ENCODE peak calls at places on chromosomes 2 and 18, in seven cellular contexts. One of them, this sample, is unnamed.

GRCh38 chr2:124585277-124585676 is 560.2 kb downstream of the CNTNAP5 start:
- DNase-seq in AML-193: no peak
- DNase-seq in CD8-positive, alpha-beta T cell: no peak
- DNase-seq in activated CD4-positive, alpha-beta T cell treated with anti-CD3 and anti-CD28 coated beads, Interleukin-2, amount 50 U/mL, for 4 hours: no peak
- DNase-seq in activated CD8-positive, alpha-beta memory T cell treated with anti-CD3 and anti-CD28 coated beads for 1 hour: no peak
- DNase-seq in uterus: no peak
- DNase-seq in NCI-H2171 treated with DMSO at 0.1 percent for 48 hours: no peak
- DNase-seq in this sample: no peak

GRCh38 chr18:45518770-45519169 is 96.5 kb upstream of the SLC14A2 start:
- DNase-seq in activated CD4-positive, alpha-beta T cell treated with anti-CD3 and anti-CD28 coated beads, Interleukin-2, amount 50 U/mL, for 4 hours: no peak
- DNase-seq in NCI-H2171 treated with DMSO at 0.1 percent for 48 hours: peak; percentile 89
- DNase-seq in CD8-positive, alpha-beta T cell: no peak
- DNase-seq in activated CD8-positive, alpha-beta memory T cell treated with anti-CD3 and anti-CD28 coated beads for 1 hour: no peak
- DNase-seq in AML-193: no peak
- DNase-seq in uterus: no peak
- DNase-seq in this sample: no peak

GRCh38 chr2:191274404-191274803 is 29.2 kb downstream of the MYO1B start:
- DNase-seq in uterus: no peak
- DNase-seq in activated CD8-positive, alpha-beta memory T cell treated with anti-CD3 and anti-CD28 coated beads for 1 hour: no peak
- DNase-seq in AML-193: no peak
- DNase-seq in CD8-positive, alpha-beta T cell: no peak
- DNase-seq in activated CD4-positive, alpha-beta T cell treated with anti-CD3 and anti-CD28 coated beads, Interleukin-2, amount 50 U/mL, for 4 hours: no peak
- DNase-seq in NCI-H2171 treated with DMSO at 0.1 percent for 48 hours: no peak
- DNase-seq in this sample: no peak

GRCh38 chr2:1752751-1753150 is 8.4 kb upstream of the PXDN start:
- DNase-seq in activated CD8-positive, alpha-beta memory T cell treated with anti-CD3 and anti-CD28 coated beads for 1 hour: no peak
- DNase-seq in AML-193: no peak
- DNase-seq in uterus: no peak
- DNase-seq in NCI-H2171 treated with DMSO at 0.1 percent for 48 hours: no peak
- DNase-seq in CD8-positive, alpha-beta T cell: peak; percentile 48
- DNase-seq in activated CD4-positive, alpha-beta T cell treated with anti-CD3 and anti-CD28 coated beads, Interleukin-2, amount 50 U/mL, for 4 hours: no peak
- DNase-seq in this sample: no peak

GRCh38 chr2:6835467-6835866 is 30.2 kb downstream of the CMPK2 start:
- DNase-seq in CD8-positive, alpha-beta T cell: no peak
- DNase-seq in activated CD4-positive, alpha-beta T cell treated with anti-CD3 and anti-CD28 coated beads, Interleukin-2, amount 50 U/mL, for 4 hours: no peak
- DNase-seq in AML-193: no peak
- DNase-seq in activated CD8-positive, alpha-beta memory T cell treated with anti-CD3 and anti-CD28 coated beads for 1 hour: no peak
- DNase-seq in uterus: no peak
- DNase-seq in NCI-H2171 treated with DMSO at 0.1 percent for 48 hours: no peak
- DNase-seq in this sample: no peak

GRCh38 chr18:57231846-57232245 is 85.0 kb downstream of the BOD1L2 start:
- DNase-seq in uterus: no peak
- DNase-seq in AML-193: no peak
- DNase-seq in activated CD4-positive, alpha-beta T cell treated with anti-CD3 and anti-CD28 coated beads, Interleukin-2, amount 50 U/mL, for 4 hours: no peak
- DNase-seq in NCI-H2171 treated with DMSO at 0.1 percent for 48 hours: no peak
- DNase-seq in activated CD8-positive, alpha-beta memory T cell treated with anti-CD3 and anti-CD28 coated beads for 1 hour: no peak
- DNase-seq in CD8-positive, alpha-beta T cell: no peak
- DNase-seq in this sample: no peak

GRCh38 chr2:20221169-20221938 is 3.6 kb downstream of the SDC1 start:
- DNase-seq in NCI-H2171 treated with DMSO at 0.1 percent for 48 hours: no peak
- DNase-seq in activated CD4-positive, alpha-beta T cell treated with anti-CD3 and anti-CD28 coated beads, Interleukin-2, amount 50 U/mL, for 4 hours: no peak
- DNase-seq in uterus: no peak
- DNase-seq in AML-193: no peak
- DNase-seq in CD8-positive, alpha-beta T cell: no peak
- DNase-seq in activated CD8-positive, alpha-beta memory T cell treated with anti-CD3 and anti-CD28 coated beads for 1 hour: no peak
- DNase-seq in this sample: no peak

GRCh38 chr2:101480764-101481163 is 5.9 kb upstream of the RFX8 start:
- DNase-seq in NCI-H2171 treated with DMSO at 0.1 percent for 48 hours: no peak
- DNase-seq in uterus: no peak
- DNase-seq in AML-193: no peak
- DNase-seq in activated CD8-positive, alpha-beta memory T cell treated with anti-CD3 and anti-CD28 coated beads for 1 hour: no peak
- DNase-seq in activated CD4-positive, alpha-beta T cell treated with anti-CD3 and anti-CD28 coated beads, Interleukin-2, amount 50 U/mL, for 4 hours: no peak
- DNase-seq in CD8-positive, alpha-beta T cell: no peak
- DNase-seq in this sample: no peak

GRCh38 chr2:47404356-47404755 is 1.4 kb downstream of the MSH2 start:
- DNase-seq in activated CD4-positive, alpha-beta T cell treated with anti-CD3 and anti-CD28 coated beads, Interleukin-2, amount 50 U/mL, for 4 hours: no peak
- DNase-seq in AML-193: peak; percentile 22
- DNase-seq in uterus: no peak
- DNase-seq in NCI-H2171 treated with DMSO at 0.1 percent for 48 hours: no peak
- DNase-seq in CD8-positive, alpha-beta T cell: no peak
- DNase-seq in activated CD8-positive, alpha-beta memory T cell treated with anti-CD3 and anti-CD28 coated beads for 1 hour: no peak
- DNase-seq in this sample: no peak

GRCh38 chr2:1613078-1613445 is 131.3 kb downstream of the PXDN start:
- DNase-seq in activated CD8-positive, alpha-beta memory T cell treated with anti-CD3 and anti-CD28 coated beads for 1 hour: no peak
- DNase-seq in NCI-H2171 treated with DMSO at 0.1 percent for 48 hours: no peak
- DNase-seq in AML-193: no peak
- DNase-seq in CD8-positive, alpha-beta T cell: no peak
- DNase-seq in activated CD4-positive, alpha-beta T cell treated with anti-CD3 and anti-CD28 coated beads, Interleukin-2, amount 50 U/mL, for 4 hours: no peak
- DNase-seq in uterus: no peak
- DNase-seq in this sample: no peak

GRCh38 chr2:10161961-10162441 is 39.5 kb downstream of the RRM2 start:
- DNase-seq in CD8-positive, alpha-beta T cell: no peak
- DNase-seq in AML-193: no peak
- DNase-seq in activated CD8-positive, alpha-beta memory T cell treated with anti-CD3 and anti-CD28 coated beads for 1 hour: no peak
- DNase-seq in NCI-H2171 treated with DMSO at 0.1 percent for 48 hours: peak; percentile 90
- DNase-seq in uterus: no peak
- DNase-seq in activated CD4-positive, alpha-beta T cell treated with anti-CD3 and anti-CD28 coated beads, Interleukin-2, amount 50 U/mL, for 4 hours: peak; percentile 19
- DNase-seq in this sample: no peak

GRCh38 chr2:218003265-218003950 is 613 bp upstream of the TNS1 start:
- DNase-seq in CD8-positive, alpha-beta T cell: no peak
- DNase-seq in activated CD8-positive, alpha-beta memory T cell treated with anti-CD3 and anti-CD28 coated beads for 1 hour: no peak
- DNase-seq in uterus: peak; percentile 70
- DNase-seq in NCI-H2171 treated with DMSO at 0.1 percent for 48 hours: peak; percentile 61
- DNase-seq in AML-193: no peak
- DNase-seq in activated CD4-positive, alpha-beta T cell treated with anti-CD3 and anti-CD28 coated beads, Interleukin-2, amount 50 U/mL, for 4 hours: no peak
- DNase-seq in this sample: peak; percentile 66

GRCh38 chr2:219448099-219448775 is 13.6 kb downstream of the SPEG start:
- DNase-seq in activated CD8-positive, alpha-beta memory T cell treated with anti-CD3 and anti-CD28 coated beads for 1 hour: no peak
- DNase-seq in CD8-positive, alpha-beta T cell: no peak
- DNase-seq in AML-193: no peak
- DNase-seq in uterus: no peak
- DNase-seq in activated CD4-positive, alpha-beta T cell treated with anti-CD3 and anti-CD28 coated beads, Interleukin-2, amount 50 U/mL, for 4 hours: no peak
- DNase-seq in NCI-H2171 treated with DMSO at 0.1 percent for 48 hours: no peak
- DNase-seq in this sample: no peak

GRCh38 chr18:54269924-54270844 is 867 bp downstream of the POLI start:
- DNase-seq in CD8-positive, alpha-beta T cell: no peak
- DNase-seq in AML-193: peak; percentile 65
- DNase-seq in uterus: peak; percentile 38
- DNase-seq in activated CD4-positive, alpha-beta T cell treated with anti-CD3 and anti-CD28 coated beads, Interleukin-2, amount 50 U/mL, for 4 hours: peak; percentile 11
- DNase-seq in NCI-H2171 treated with DMSO at 0.1 percent for 48 hours: peak; percentile 65
- DNase-seq in activated CD8-positive, alpha-beta memory T cell treated with anti-CD3 and anti-CD28 coated beads for 1 hour: peak; percentile 11
- DNase-seq in this sample: no peak

GRCh38 chr2:96870631-96871255 is 863 bp upstream of the SEMA4C start:
- DNase-seq in activated CD8-positive, alpha-beta memory T cell treated with anti-CD3 and anti-CD28 coated beads for 1 hour: no peak
- DNase-seq in NCI-H2171 treated with DMSO at 0.1 percent for 48 hours: peak; percentile 28
- DNase-seq in AML-193: no peak
- DNase-seq in uterus: peak; percentile 68
- DNase-seq in activated CD4-positive, alpha-beta T cell treated with anti-CD3 and anti-CD28 coated beads, Interleukin-2, amount 50 U/mL, for 4 hours: peak; percentile 52
- DNase-seq in CD8-positive, alpha-beta T cell: peak; percentile 83
- DNase-seq in this sample: no peak

GRCh38 chr2:88654714-88655113 is 27.4 kb upstream of the EIF2AK3 start:
- DNase-seq in NCI-H2171 treated with DMSO at 0.1 percent for 48 hours: no peak
- DNase-seq in activated CD8-positive, alpha-beta memory T cell treated with anti-CD3 and anti-CD28 coated beads for 1 hour: no peak
- DNase-seq in uterus: no peak
- DNase-seq in AML-193: no peak
- DNase-seq in activated CD4-positive, alpha-beta T cell treated with anti-CD3 and anti-CD28 coated beads, Interleukin-2, amount 50 U/mL, for 4 hours: no peak
- DNase-seq in CD8-positive, alpha-beta T cell: no peak
- DNase-seq in this sample: no peak

GRCh38 chr2:223041527-223042109 is 10.4 kb upstream of the KCNE4 start:
- DNase-seq in NCI-H2171 treated with DMSO at 0.1 percent for 48 hours: peak; percentile 36
- DNase-seq in activated CD8-positive, alpha-beta memory T cell treated with anti-CD3 and anti-CD28 coated beads for 1 hour: no peak
- DNase-seq in activated CD4-positive, alpha-beta T cell treated with anti-CD3 and anti-CD28 coated beads, Interleukin-2, amount 50 U/mL, for 4 hours: no peak
- DNase-seq in CD8-positive, alpha-beta T cell: no peak
- DNase-seq in AML-193: no peak
- DNase-seq in uterus: peak; percentile 80
- DNase-seq in this sample: peak; percentile 68

GRCh38 chr2:71879509-71880184 is 268.0 kb downstream of the CYP26B1 start:
- DNase-seq in AML-193: no peak
- DNase-seq in NCI-H2171 treated with DMSO at 0.1 percent for 48 hours: no peak
- DNase-seq in uterus: no peak
- DNase-seq in activated CD4-positive, alpha-beta T cell treated with anti-CD3 and anti-CD28 coated beads, Interleukin-2, amount 50 U/mL, for 4 hours: no peak
- DNase-seq in activated CD8-positive, alpha-beta memory T cell treated with anti-CD3 and anti-CD28 coated beads for 1 hour: no peak
- DNase-seq in CD8-positive, alpha-beta T cell: no peak
- DNase-seq in this sample: no peak

GRCh38 chr2:20991031-20991430 is 52.8 kb downstream of the APOB start:
- DNase-seq in CD8-positive, alpha-beta T cell: no peak
- DNase-seq in NCI-H2171 treated with DMSO at 0.1 percent for 48 hours: no peak
- DNase-seq in activated CD8-positive, alpha-beta memory T cell treated with anti-CD3 and anti-CD28 coated beads for 1 hour: no peak
- DNase-seq in AML-193: no peak
- DNase-seq in uterus: no peak
- DNase-seq in activated CD4-positive, alpha-beta T cell treated with anti-CD3 and anti-CD28 coated beads, Interleukin-2, amount 50 U/mL, for 4 hours: no peak
- DNase-seq in this sample: no peak

GRCh38 chr2:230161180-230161579 is 58.6 kb downstream of the SP110 start:
- DNase-seq in AML-193: peak; percentile 86
- DNase-seq in activated CD4-positive, alpha-beta T cell treated with anti-CD3 and anti-CD28 coated beads, Interleukin-2, amount 50 U/mL, for 4 hours: no peak
- DNase-seq in NCI-H2171 treated with DMSO at 0.1 percent for 48 hours: no peak
- DNase-seq in uterus: no peak
- DNase-seq in CD8-positive, alpha-beta T cell: no peak
- DNase-seq in activated CD8-positive, alpha-beta memory T cell treated with anti-CD3 and anti-CD28 coated beads for 1 hour: no peak
- DNase-seq in this sample: no peak

GRCh38 chr2:158998486-158999248 is 30.2 kb downstream of the TANC1 start:
- DNase-seq in AML-193: no peak
- DNase-seq in NCI-H2171 treated with DMSO at 0.1 percent for 48 hours: peak; percentile 76
- DNase-seq in CD8-positive, alpha-beta T cell: no peak
- DNase-seq in uterus: no peak
- DNase-seq in activated CD8-positive, alpha-beta memory T cell treated with anti-CD3 and anti-CD28 coated beads for 1 hour: no peak
- DNase-seq in activated CD4-positive, alpha-beta T cell treated with anti-CD3 and anti-CD28 coated beads, Interleukin-2, amount 50 U/mL, for 4 hours: no peak
- DNase-seq in this sample: no peak

GRCh38 chr2:203569677-203570316 is 34.7 kb upstream of the RAPH1 start:
- DNase-seq in NCI-H2171 treated with DMSO at 0.1 percent for 48 hours: no peak
- DNase-seq in activated CD8-positive, alpha-beta memory T cell treated with anti-CD3 and anti-CD28 coated beads for 1 hour: no peak
- DNase-seq in uterus: no peak
- DNase-seq in activated CD4-positive, alpha-beta T cell treated with anti-CD3 and anti-CD28 coated beads, Interleukin-2, amount 50 U/mL, for 4 hours: no peak
- DNase-seq in AML-193: no peak
- DNase-seq in CD8-positive, alpha-beta T cell: no peak
- DNase-seq in this sample: no peak

GRCh38 chr2:200380833-200381542 is 74.5 kb downstream of the SPATS2L start:
- DNase-seq in AML-193: peak; percentile 12
- DNase-seq in activated CD8-positive, alpha-beta memory T cell treated with anti-CD3 and anti-CD28 coated beads for 1 hour: no peak
- DNase-seq in NCI-H2171 treated with DMSO at 0.1 percent for 48 hours: no peak
- DNase-seq in CD8-positive, alpha-beta T cell: no peak
- DNase-seq in activated CD4-positive, alpha-beta T cell treated with anti-CD3 and anti-CD28 coated beads, Interleukin-2, amount 50 U/mL, for 4 hours: no peak
- DNase-seq in uterus: no peak
- DNase-seq in this sample: no peak

GRCh38 chr2:146135245-146135644 is 1615.3 kb upstream of the ZEB2 start:
- DNase-seq in AML-193: no peak
- DNase-seq in uterus: no peak
- DNase-seq in NCI-H2171 treated with DMSO at 0.1 percent for 48 hours: no peak
- DNase-seq in CD8-positive, alpha-beta T cell: no peak
- DNase-seq in activated CD4-positive, alpha-beta T cell treated with anti-CD3 and anti-CD28 coated beads, Interleukin-2, amount 50 U/mL, for 4 hours: no peak
- DNase-seq in activated CD8-positive, alpha-beta memory T cell treated with anti-CD3 and anti-CD28 coated beads for 1 hour: no peak
- DNase-seq in this sample: no peak

GRCh38 chr2:66434679-66435548 is at the start of gene MEIS1:
- DNase-seq in AML-193: no peak
- DNase-seq in activated CD4-positive, alpha-beta T cell treated with anti-CD3 and anti-CD28 coated beads, Interleukin-2, amount 50 U/mL, for 4 hours: no peak
- DNase-seq in CD8-positive, alpha-beta T cell: no peak
- DNase-seq in uterus: peak; percentile 98
- DNase-seq in NCI-H2171 treated with DMSO at 0.1 percent for 48 hours: peak; percentile 95
- DNase-seq in activated CD8-positive, alpha-beta memory T cell treated with anti-CD3 and anti-CD28 coated beads for 1 hour: no peak
- DNase-seq in this sample: peak; percentile 94

GRCh38 chr2:39546937-39547336 is 109.9 kb upstream of the MAP4K3 start:
- DNase-seq in CD8-positive, alpha-beta T cell: no peak
- DNase-seq in activated CD4-positive, alpha-beta T cell treated with anti-CD3 and anti-CD28 coated beads, Interleukin-2, amount 50 U/mL, for 4 hours: no peak
- DNase-seq in activated CD8-positive, alpha-beta memory T cell treated with anti-CD3 and anti-CD28 coated beads for 1 hour: no peak
- DNase-seq in uterus: no peak
- DNase-seq in NCI-H2171 treated with DMSO at 0.1 percent for 48 hours: no peak
- DNase-seq in AML-193: no peak
- DNase-seq in this sample: no peak

GRCh38 chr2:231795525-231796327 is 9.5 kb downstream of the COPS7B start:
- DNase-seq in uterus: no peak
- DNase-seq in NCI-H2171 treated with DMSO at 0.1 percent for 48 hours: peak; percentile 17
- DNase-seq in activated CD8-positive, alpha-beta memory T cell treated with anti-CD3 and anti-CD28 coated beads for 1 hour: no peak
- DNase-seq in CD8-positive, alpha-beta T cell: no peak
- DNase-seq in activated CD4-positive, alpha-beta T cell treated with anti-CD3 and anti-CD28 coated beads, Interleukin-2, amount 50 U/mL, for 4 hours: no peak
- DNase-seq in AML-193: peak; percentile 21
- DNase-seq in this sample: no peak

GRCh38 chr18:77114564-77115391 is 17.8 kb downstream of the MBP start:
- DNase-seq in uterus: peak; percentile 83
- DNase-seq in activated CD8-positive, alpha-beta memory T cell treated with anti-CD3 and anti-CD28 coated beads for 1 hour: no peak
- DNase-seq in NCI-H2171 treated with DMSO at 0.1 percent for 48 hours: no peak
- DNase-seq in activated CD4-positive, alpha-beta T cell treated with anti-CD3 and anti-CD28 coated beads, Interleukin-2, amount 50 U/mL, for 4 hours: no peak
- DNase-seq in CD8-positive, alpha-beta T cell: peak; percentile 61
- DNase-seq in AML-193: peak; percentile 93
- DNase-seq in this sample: peak; percentile 89

GRCh38 chr18:64017870-64018269 is 48.0 kb downstream of the SERPINB8 start:
- DNase-seq in uterus: no peak
- DNase-seq in CD8-positive, alpha-beta T cell: no peak
- DNase-seq in activated CD8-positive, alpha-beta memory T cell treated with anti-CD3 and anti-CD28 coated beads for 1 hour: no peak
- DNase-seq in activated CD4-positive, alpha-beta T cell treated with anti-CD3 and anti-CD28 coated beads, Interleukin-2, amount 50 U/mL, for 4 hours: no peak
- DNase-seq in NCI-H2171 treated with DMSO at 0.1 percent for 48 hours: peak; percentile 43
- DNase-seq in AML-193: peak; percentile 7
- DNase-seq in this sample: no peak

GRCh38 chr2:204731996-204732395 is 186.7 kb downstream of the PARD3B start:
- DNase-seq in AML-193: no peak
- DNase-seq in CD8-positive, alpha-beta T cell: no peak
- DNase-seq in NCI-H2171 treated with DMSO at 0.1 percent for 48 hours: no peak
- DNase-seq in uterus: no peak
- DNase-seq in activated CD4-positive, alpha-beta T cell treated with anti-CD3 and anti-CD28 coated beads, Interleukin-2, amount 50 U/mL, for 4 hours: no peak
- DNase-seq in activated CD8-positive, alpha-beta memory T cell treated with anti-CD3 and anti-CD28 coated beads for 1 hour: no peak
- DNase-seq in this sample: no peak

GRCh38 chr2:153971914-153972313 is 100.2 kb downstream of the GALNT13 start:
- DNase-seq in activated CD4-positive, alpha-beta T cell treated with anti-CD3 and anti-CD28 coated beads, Interleukin-2, amount 50 U/mL, for 4 hours: no peak
- DNase-seq in uterus: no peak
- DNase-seq in activated CD8-positive, alpha-beta memory T cell treated with anti-CD3 and anti-CD28 coated beads for 1 hour: no peak
- DNase-seq in NCI-H2171 treated with DMSO at 0.1 percent for 48 hours: no peak
- DNase-seq in CD8-positive, alpha-beta T cell: no peak
- DNase-seq in AML-193: no peak
- DNase-seq in this sample: no peak

GRCh38 chr2:95072424-95072823 is 46.9 kb downstream of the MAL start:
- DNase-seq in CD8-positive, alpha-beta T cell: no peak
- DNase-seq in activated CD8-positive, alpha-beta memory T cell treated with anti-CD3 and anti-CD28 coated beads for 1 hour: no peak
- DNase-seq in activated CD4-positive, alpha-beta T cell treated with anti-CD3 and anti-CD28 coated beads, Interleukin-2, amount 50 U/mL, for 4 hours: no peak
- DNase-seq in AML-193: no peak
- DNase-seq in uterus: no peak
- DNase-seq in NCI-H2171 treated with DMSO at 0.1 percent for 48 hours: no peak
- DNase-seq in this sample: no peak

This sample was measured in heart left ventricle.